ENCODE peak calls at places on chromosomes 12 and 14, in four cellular contexts. R is GM04503, N is ACHN, L is AG10803. T is an unnamed sample.

GRCh38 chr12:52713960-52714886 is 10.9 kb upstream of the KRT77 start:
- DNase-seq in R (no peak), L (no peak), N (no peak), T (no peak)

GRCh38 chr12:67667276-67668073 is 18.9 kb downstream of the DYRK2 start:
- DNase-seq in L (peak; percentile 58), N (no peak), R (no peak), T (no peak)

GRCh38 chr14:64659366-64659765 is 44.9 kb upstream of the PLEKHG3 start:
- DNase-seq in R (no peak), L (peak; percentile 88), N (no peak), T (peak; percentile 70)

GRCh38 chr14:94770251-94770749 is 387 bp upstream of the GSC start:
- DNase-seq in R (no peak), L (no peak), N (no peak), T (no peak)

GRCh38 chr14:45426685-45427282 is 173.8 kb upstream of the MIS18BP1 start:
- DNase-seq in N (peak; percentile 43), R (no peak), L (peak; percentile 25), T (peak; percentile 44)

GRCh38 chr12:57522887-57523705 is 472 bp downstream of the MBD6 start:
- DNase-seq in N (peak; percentile 70), L (peak; percentile 46), R (no peak), T (peak; percentile 53)

GRCh38 chr12:34406228-34406995 is 384.1 kb downstream of the ALG10 start:
- DNase-seq in R (no peak), L (no peak), N (no peak), T (no peak)

GRCh38 chr14:91326514-91326832 is 82.0 kb upstream of the GPR68 start:
- DNase-seq in R (no peak), N (no peak), L (no peak), T (no peak)

GRCh38 chr12:75953312-75953906 is 78.2 kb downstream of the PHLDA1 start:
- DNase-seq in N (peak; percentile 91), L (peak; percentile 97), R (peak; percentile 93), T (peak; percentile 62)

GRCh38 chr14:63515240-63515639 is 27.9 kb downstream of the PPP2R5E start:
- DNase-seq in L (no peak), R (no peak), N (no peak), T (no peak)

GRCh38 chr12:71731439-71732356 is 23.0 kb upstream of the RAB21 start:
- DNase-seq in R (no peak), L (peak; percentile 48), N (no peak), T (peak; percentile 90)

GRCh38 chr12:106227641-106228319 is 20.0 kb downstream of the CKAP4 start:
- DNase-seq in N (no peak), R (no peak), L (peak; percentile 52), T (no peak)

GRCh38 chr12:39037115-39037514 is 131.7 kb upstream of the CPNE8 start:
- DNase-seq in N (no peak), L (no peak), R (no peak), T (no peak)

GRCh38 chr12:104752883-104753282 is 205.2 kb downstream of the SLC41A2 start:
- DNase-seq in N (no peak), L (no peak), R (no peak), T (no peak)

GRCh38 chr12:131351319-131352028 is 359.4 kb upstream of the SFSWAP start:
- DNase-seq in R (no peak), L (no peak), N (no peak), T (no peak)

GRCh38 chr12:93784339-93785086 is 107.3 kb downstream of the CRADD start:
- DNase-seq in R (no peak), L (peak; percentile 64), N (peak; percentile 79), T (peak; percentile 82)

GRCh38 chr14:24360281-24360680 is 7.7 kb upstream of the NFATC4 start:
- DNase-seq in R (no peak), N (no peak), L (no peak), T (no peak)

GRCh38 chr14:80172380-80173055 is 38.8 kb downstream of the DIO2 start:
- DNase-seq in N (no peak), R (no peak), L (no peak), T (peak; percentile 54)

GRCh38 chr14:38171197-38171596 is 36.5 kb upstream of the SSTR1 start:
- DNase-seq in L (peak; percentile 65), N (peak; percentile 34), R (no peak), T (peak; percentile 42)

GRCh38 chr12:121576851-121577391 is 3.9 kb downstream of the KDM2B start:
- DNase-seq in L (peak; percentile 94), N (peak; percentile 75), R (peak; percentile 85), T (peak; percentile 95)

GRCh38 chr12:70402597-70402996 is 36.5 kb downstream of the KCNMB4 start:
- DNase-seq in R (no peak), L (peak; percentile 4), N (no peak), T (no peak)

GRCh38 chr12:28104893-28105864 is 85.1 kb upstream of the CCDC91 start:
- DNase-seq in N (no peak), R (no peak), L (no peak), T (no peak)

GRCh38 chr12:16325426-16325825 is 22.0 kb upstream of the MGST1 start:
- DNase-seq in R (no peak), N (no peak), L (no peak), T (no peak)

GRCh38 chr12:13044002-13044858 is at the start of gene FAM234B:
- DNase-seq in L (peak; percentile 58), R (no peak), N (peak; percentile 75), T (peak; percentile 69)

GRCh38 chr12:66140726-66141125 is 10.2 kb upstream of the LLPH start:
- DNase-seq in R (no peak), N (peak; percentile 46), L (no peak), T (no peak)

GRCh38 chr14:54512393-54512792 is 2.7 kb downstream of the CGRRF1 start:
- DNase-seq in R (no peak), N (no peak), L (no peak), T (no peak)

GRCh38 chr12:88242161-88242925 is 100.2 kb downstream of the TMTC3 start:
- DNase-seq in R (peak; percentile 89), N (peak; percentile 92), L (peak; percentile 98), T (peak; percentile 96)

GRCh38 chr14:80388980-80389711 is 177.8 kb upstream of the DIO2 start:
- DNase-seq in N (peak; percentile 89), L (peak; percentile 94), R (peak; percentile 86), T (peak; percentile 95)

GRCh38 chr14:31568151-31568550 is 6.9 kb downstream of the NUBPL start:
- DNase-seq in N (no peak), L (peak; percentile 50), R (no peak), T (no peak)

T was measured in EL.